ENCODE peak calls at places on chromosome 9, in four cellular contexts. P is nephron progenitor cell, F is upper lobe of right lung, A is heart left ventricle. G is an unnamed sample.

GRCh38 chr9:90274725-90275124 is 367.9 kb downstream of the DIRAS2 start:
- DNase-seq in P (no peak), F (no peak), A (no peak), G (no peak)

GRCh38 chr9:134004131-134004873 is 12.2 kb upstream of the VAV2 start:
- DNase-seq in P (no peak), F (no peak), A (no peak), G (peak)

GRCh38 chr9:19050637-19051591 is 1.7 kb downstream of the RRAGA start:
- DNase-seq in P (no peak), F (no peak), A (no peak), G (no peak)

GRCh38 chr9:114953917-114954316 is 23.5 kb upstream of the TNFSF8 start:
- DNase-seq in P (no peak), F (no peak), A (peak), G (no peak)

GRCh38 chr9:26656003-26656940 is 236.3 kb downstream of the CAAP1 start:
- DNase-seq in P (peak), F (no peak), A (no peak), G (no peak)

GRCh38 chr9:89315482-89315881 is 2.8 kb upstream of the SECISBP2 start:
- DNase-seq in P (no peak), F (no peak), A (no peak), G (no peak)

GRCh38 chr9:76297721-76298239 is 96.4 kb downstream of the RFK start:
- DNase-seq in P (peak), F (no peak), A (peak), G (no peak)

GRCh38 chr9:89483592-89484474 is 14.1 kb downstream of the SEMA4D start:
- DNase-seq in P (no peak), F (no peak), A (no peak), G (peak)

GRCh38 chr9:72038408-72038807 is 22.0 kb downstream of the C9orf57 start:
- DNase-seq in P (no peak), F (no peak), A (peak), G (no peak)

GRCh38 chr9:90061187-90061586 is 456.4 kb downstream of the GADD45G start:
- DNase-seq in P (no peak), F (no peak), A (no peak), G (no peak)

GRCh38 chr9:137311171-137311970 is 9.3 kb upstream of the NRARP start:
- DNase-seq in P (no peak), F (peak), A (peak), G (peak)

GRCh38 chr9:117704024-117704575 is at the start of gene TLR4:
- DNase-seq in P (peak), F (peak), A (peak), G (peak)

GRCh38 chr9:128341435-128341849 is 1.1 kb downstream of the SLC27A4 start:
- DNase-seq in P (peak), F (no peak), A (peak), G (no peak)

GRCh38 chr9:137167752-137168574 is 1.9 kb downstream of the LRRC26 start:
- DNase-seq in P (peak), F (no peak), A (no peak), G (no peak)

GRCh38 chr9:81116340-81117207 is 572.8 kb downstream of the TLE1 start:
- DNase-seq in P (peak), F (no peak), A (no peak), G (no peak)

GRCh38 chr9:86354882-86355399 is 731 bp upstream of the TUT7 start:
- DNase-seq in P (no peak), F (no peak), A (no peak), G (no peak)

GRCh38 chr9:98142182-98142924 is 23.3 kb upstream of the TRIM14 start:
- DNase-seq in P (no peak), F (peak), A (no peak), G (peak)

GRCh38 chr9:128072144-128073021 is 4.4 kb downstream of the SLC25A25 start:
- DNase-seq in P (no peak), F (peak), A (peak), G (no peak)

GRCh38 chr9:6686396-6686795 is 40.9 kb upstream of the GLDC start:
- DNase-seq in P (no peak), F (no peak), A (no peak), G (no peak)

GRCh38 chr9:121765021-121765950 is 113.9 kb downstream of the DAB2IP start:
- DNase-seq in P (no peak), F (no peak), A (peak), G (no peak)

GRCh38 chr9:136409557-136410455 is 608 bp downstream of the ENTR1 start:
- DNase-seq in P (peak), F (peak), A (no peak), G (peak)

GRCh38 chr9:4654538-4654937 is 7.6 kb upstream of the PLPP6 start:
- DNase-seq in P (no peak), F (no peak), A (no peak), G (no peak)

GRCh38 chr9:122265265-122265900 is 701 bp downstream of the MRRF start:
- DNase-seq in P (peak), F (no peak), A (no peak), G (no peak)

GRCh38 chr9:92468206-92468605 is 14.1 kb downstream of the ASPN start:
- DNase-seq in P (no peak), F (no peak), A (no peak), G (no peak)

GRCh38 chr9:27368317-27368985 is 71.5 kb upstream of the EQTN start:
- DNase-seq in P (no peak), F (no peak), A (peak), G (no peak)

GRCh38 chr9:8858250-8859161 is 1058.9 kb upstream of the DMAC1 start:
- DNase-seq in P (peak), F (no peak), A (no peak), G (no peak)

GRCh38 chr9:31210982-31211570 is 1173.4 kb upstream of the ACO1 start:
- DNase-seq in P (peak), F (peak), A (no peak), G (peak)

GRCh38 chr9:135116371-135116770 is 28.9 kb downstream of the OLFM1 start:
- DNase-seq in P (no peak), F (no peak), A (no peak), G (peak)

GRCh38 chr9:112003538-112003937 is 106.9 kb downstream of the UGCG start:
- DNase-seq in P (no peak), F (no peak), A (no peak), G (no peak)

GRCh38 chr9:4012446-4012845 is 287.4 kb downstream of the GLIS3 start:
- DNase-seq in P (no peak), F (no peak), A (no peak), G (no peak)

GRCh38 chr9:86867658-86868313 is 79.5 kb downstream of the GAS1 start:
- DNase-seq in P (peak), F (no peak), A (no peak), G (no peak)

GRCh38 chr9:18233776-18234445 is 240.0 kb upstream of the ADAMTSL1 start:
- DNase-seq in P (no peak), F (no peak), A (no peak), G (no peak)

GRCh38 chr9:12604154-12604825 is 88.9 kb upstream of the TYRP1 start:
- DNase-seq in P (no peak), F (no peak), A (peak), G (no peak)

GRCh38 chr9:86721843-86722705 is 225.2 kb downstream of the GAS1 start:
- DNase-seq in P (no peak), F (no peak), A (peak), G (no peak)

GRCh38 chr9:114050646-114051045 is 27.5 kb downstream of the AMBP start:
- DNase-seq in P (no peak), F (peak), A (no peak), G (no peak)

GRCh38 chr9:133048595-133048994 is 13.2 kb upstream of the CEL start:
- DNase-seq in P (no peak), F (no peak), A (no peak), G (no peak)

GRCh38 chr9:118596374-118597015 is 772.7 kb downstream of the BRINP1 start:
- DNase-seq in P (no peak), F (no peak), A (no peak), G (no peak)

GRCh38 chr9:127135056-127135745 is 12.8 kb upstream of the ANGPTL2 start:
- DNase-seq in P (no peak), F (peak), A (no peak), G (peak)

GRCh38 chr9:128005938-128006337 is 25.1 kb upstream of the EEIG1 start:
- DNase-seq in P (peak), F (no peak), A (peak), G (no peak)

DNA sequence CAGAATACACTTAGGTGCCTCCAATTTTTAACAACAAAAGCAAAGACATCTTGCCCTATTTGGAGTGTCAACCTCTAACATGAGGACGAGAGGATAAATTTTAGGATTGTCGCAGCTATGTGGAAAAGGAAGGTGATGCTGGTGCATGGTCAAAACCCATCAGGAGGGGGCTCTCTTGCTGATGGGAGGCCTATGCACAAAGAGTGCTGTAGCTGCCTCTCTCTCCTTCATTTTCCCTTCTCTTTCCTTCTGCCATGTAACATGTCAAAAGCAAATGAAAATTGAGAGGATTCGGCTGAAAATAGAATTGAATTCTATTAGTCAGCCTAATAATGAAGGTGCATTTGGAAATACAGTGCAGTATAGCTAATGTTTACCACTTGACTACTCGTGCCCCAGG is 578.7 kb upstream of the ZNF462 start:
- DNase-seq in P (no peak), F (no peak), A (no peak), G (no peak)
- TF ChIP-seq CTCF in P (peak), F (no peak), A (no peak), G (peak)

GRCh38 chr9:70229579-70229978 is 29.2 kb upstream of the SMC5 start:
- DNase-seq in P (no peak), F (no peak), A (no peak), G (no peak)
- TF ChIP-seq CTCF in P (no peak), F (no peak), A (no peak), G (peak)

GRCh38 chr9:33787839-33788238 is 7.5 kb upstream of the PRSS3 start:
- DNase-seq in P (no peak), F (no peak), A (peak), G (no peak)

GRCh38 chr9:33781736-33782135 is 13.6 kb upstream of the PRSS3 start:
- DNase-seq in P (no peak), F (no peak), A (no peak), G (no peak)

GRCh38 chr9:33782395-33783152 is 12.8 kb upstream of the PRSS3 start:
- DNase-seq in P (no peak), F (no peak), A (no peak), G (no peak)

GRCh38 chr9:33791117-33791516 is 4.2 kb upstream of the PRSS3 start:
- DNase-seq in P (no peak), F (no peak), A (no peak), G (no peak)

DNA sequence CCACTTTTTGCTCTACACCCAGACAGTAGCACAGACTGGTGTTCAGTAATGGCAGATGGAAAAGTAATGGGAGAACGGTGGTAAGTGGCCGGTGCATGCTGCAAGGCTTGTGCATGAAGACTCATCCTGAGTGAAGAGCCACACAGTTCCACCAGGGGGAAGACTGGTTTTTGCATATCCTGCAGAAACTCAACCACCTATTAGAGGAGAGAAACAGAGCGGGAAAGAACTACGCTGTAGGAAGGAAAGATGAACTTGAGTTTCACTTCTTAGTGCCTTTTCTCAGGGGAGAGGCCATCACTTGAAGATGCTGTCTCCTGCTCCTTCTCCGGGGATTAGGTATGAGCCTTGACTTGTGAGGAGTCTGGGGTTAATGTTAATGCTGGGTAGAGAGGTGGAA is 9.4 kb upstream of the PRSS3 start:
- DNase-seq in P (no peak), F (no peak), A (no peak), G (no peak)
- TF ChIP-seq CTCF in P (no peak), F (no peak), A (no peak), G (peak)

DNA sequence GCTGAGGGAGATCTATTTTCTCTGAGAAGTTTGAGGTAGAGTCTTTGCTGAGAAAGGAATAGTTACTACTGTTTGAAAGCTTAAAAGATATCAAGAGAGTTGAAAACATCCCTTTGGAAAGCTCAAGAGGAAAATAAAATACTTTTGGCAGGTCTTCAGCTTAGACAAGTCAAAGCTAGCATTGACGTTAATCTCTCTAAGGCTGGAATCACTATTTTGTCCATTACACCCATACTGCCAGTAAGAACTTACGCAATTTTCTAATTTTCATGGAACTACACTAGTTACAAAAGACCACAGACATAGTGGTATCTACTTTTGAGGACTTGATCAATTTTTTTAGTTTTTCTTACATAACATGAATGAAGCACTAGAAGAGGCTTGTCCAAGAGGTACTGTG is 494.9 kb downstream of the PSAT1 start:
- DNase-seq in P (no peak), F (no peak), A (no peak), G (no peak)
- TF ChIP-seq CTCF in P (no peak), F (no peak), A (no peak), G (no peak)

GRCh38 chr9:16637218-16637617 is 233.3 kb downstream of the BNC2 start:
- DNase-seq in P (no peak), F (no peak), A (no peak), G (no peak)

GRCh38 chr9:16642421-16643109 is 227.9 kb downstream of the BNC2 start:
- DNase-seq in P (no peak), F (no peak), A (no peak), G (no peak)

GRCh38 chr9:16639644-16640043 is 230.8 kb downstream of the BNC2 start:
- DNase-seq in P (no peak), F (no peak), A (no peak), G (no peak)

GRCh38 chr9:16637938-16638337 is 232.5 kb downstream of the BNC2 start:
- DNase-seq in P (no peak), F (no peak), A (no peak), G (no peak)

DNA sequence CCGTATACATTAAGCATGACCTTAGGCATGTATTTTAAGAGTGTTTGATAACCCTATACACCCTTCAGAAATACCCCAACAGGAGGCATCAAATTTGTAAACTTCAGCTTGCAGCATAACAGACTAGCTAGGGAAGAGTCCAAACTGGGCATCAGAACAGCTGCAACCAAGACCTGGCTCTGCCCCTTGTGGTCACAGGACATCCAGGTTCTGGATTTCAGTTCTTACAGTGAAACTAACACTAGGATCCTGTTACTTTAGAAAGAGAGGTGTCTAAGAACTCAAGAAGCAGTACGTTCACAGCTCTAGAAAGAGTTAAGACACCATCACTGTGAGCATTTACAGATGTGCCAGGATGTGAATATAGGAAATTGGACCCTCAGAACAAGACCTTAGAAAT is 229.8 kb downstream of the BNC2 start:
- DNase-seq in P (no peak), F (no peak), A (no peak), G (no peak)
- TF ChIP-seq CTCF in P (no peak), F (no peak), A (no peak), G (peak)

GRCh38 chr9:126050605-126050990 is 276.0 kb upstream of the MVB12B start:
- DNase-seq in P (no peak), F (peak), A (no peak), G (peak)

GRCh38 chr9:126055386-126055785 is 271.2 kb upstream of the MVB12B start:
- DNase-seq in P (no peak), F (peak), A (no peak), G (no peak)

GRCh38 chr9:126051446-126052130 is 275.0 kb upstream of the MVB12B start:
- DNase-seq in P (no peak), F (peak), A (no peak), G (peak)

GRCh38 chr9:126053913-126054312 is 272.7 kb upstream of the MVB12B start:
- DNase-seq in P (no peak), F (peak), A (no peak), G (peak)

DNA sequence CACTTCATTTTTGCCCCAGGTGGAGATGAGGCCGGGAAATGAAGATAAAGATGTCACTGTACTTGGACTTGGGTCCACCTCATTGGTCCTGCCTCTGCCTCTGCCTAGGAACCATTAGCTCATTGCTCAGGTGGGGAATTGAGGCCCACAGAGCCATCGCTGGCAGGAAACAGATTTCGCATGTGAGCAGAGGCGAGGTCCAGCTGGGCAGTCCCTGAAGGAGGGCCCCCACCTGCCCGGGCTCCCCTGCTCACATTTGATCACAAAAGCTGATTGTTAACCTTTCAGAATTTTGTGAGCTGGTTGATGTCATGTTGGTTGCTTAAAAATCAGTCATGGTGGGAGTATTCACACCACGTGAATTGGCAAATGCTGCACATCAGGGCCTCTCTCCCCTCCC is 273.8 kb upstream of the MVB12B start:
- DNase-seq in P (no peak), F (peak), A (no peak), G (peak)
- TF ChIP-seq CTCF in P (no peak), F (no peak), A (no peak), G (no peak)